ENCODE peak calls at places on chromosomes 1 and 21, in four cellular contexts. X, A, J and E are unnamed samples.

GRCh38 chr1:2130156-2130555 is 64.4 kb downstream of the FAAP20 start:
- DNase-seq in X (no peak), A (no peak), J (no peak), E (no peak)

GRCh38 chr1:113930499-113931161 is 1.5 kb downstream of the HIPK1 start:
- DNase-seq in X (peak), A (no peak), J (peak), E (no peak)

GRCh38 chr21:45543371-45543709 is 1.1 kb upstream of the SLC19A1 start:
- DNase-seq in X (no peak), A (no peak), J (no peak), E (no peak)

GRCh38 chr1:222529916-222530315 is 18.0 kb downstream of the HHIPL2 start:
- DNase-seq in X (no peak), A (no peak), J (no peak), E (no peak)

GRCh38 chr21:33971492-33972013 is 55.9 kb upstream of the ATP5PO start:
- DNase-seq in X (no peak), A (no peak), J (peak), E (no peak)

GRCh38 chr1:61285371-61285885 is 203.1 kb downstream of the NFIA start:
- DNase-seq in X (no peak), A (no peak), J (no peak), E (no peak)

GRCh38 chr1:221543529-221544120 is 198.3 kb downstream of the DUSP10 start:
- DNase-seq in X (peak), A (no peak), J (no peak), E (no peak)

GRCh38 chr1:152752225-152752624 is 5.6 kb upstream of the KPRP start:
- DNase-seq in X (no peak), A (no peak), J (peak), E (no peak)

GRCh38 chr1:240831191-240831631 is 219.3 kb upstream of the GREM2 start:
- DNase-seq in X (no peak), A (no peak), J (no peak), E (no peak)

GRCh38 chr1:230160957-230161771 is 94.1 kb downstream of the GALNT2 start:
- DNase-seq in X (peak), A (no peak), J (peak), E (no peak)

GRCh38 chr1:193558491-193559028 is 372.1 kb upstream of the B3GALT2 start:
- DNase-seq in X (no peak), A (no peak), J (no peak), E (no peak)

GRCh38 chr1:10415211-10415930 is 14.9 kb upstream of the CENPS start:
- DNase-seq in X (peak), A (no peak), J (peak), E (no peak)

GRCh38 chr1:10696977-10697376 is 99.5 kb downstream of the CASZ1 start:
- DNase-seq in X (no peak), A (no peak), J (no peak), E (no peak)

GRCh38 chr21:46552274-46552673 is 52.6 kb downstream of the S100B start:
- DNase-seq in X (no peak), A (no peak), J (no peak), E (no peak)

GRCh38 chr1:183550915-183551314 is 39.3 kb downstream of the NCF2 start:
- DNase-seq in X (no peak), A (no peak), J (no peak), E (no peak)

GRCh38 chr1:146012703-146013565 is 8.6 kb downstream of the HJV start:
- DNase-seq in X (peak), A (no peak), J (peak), E (no peak)

GRCh38 chr1:165114022-165114888 is 242.3 kb downstream of the LMX1A start:
- DNase-seq in X (peak), A (no peak), J (peak), E (peak)

DNA sequence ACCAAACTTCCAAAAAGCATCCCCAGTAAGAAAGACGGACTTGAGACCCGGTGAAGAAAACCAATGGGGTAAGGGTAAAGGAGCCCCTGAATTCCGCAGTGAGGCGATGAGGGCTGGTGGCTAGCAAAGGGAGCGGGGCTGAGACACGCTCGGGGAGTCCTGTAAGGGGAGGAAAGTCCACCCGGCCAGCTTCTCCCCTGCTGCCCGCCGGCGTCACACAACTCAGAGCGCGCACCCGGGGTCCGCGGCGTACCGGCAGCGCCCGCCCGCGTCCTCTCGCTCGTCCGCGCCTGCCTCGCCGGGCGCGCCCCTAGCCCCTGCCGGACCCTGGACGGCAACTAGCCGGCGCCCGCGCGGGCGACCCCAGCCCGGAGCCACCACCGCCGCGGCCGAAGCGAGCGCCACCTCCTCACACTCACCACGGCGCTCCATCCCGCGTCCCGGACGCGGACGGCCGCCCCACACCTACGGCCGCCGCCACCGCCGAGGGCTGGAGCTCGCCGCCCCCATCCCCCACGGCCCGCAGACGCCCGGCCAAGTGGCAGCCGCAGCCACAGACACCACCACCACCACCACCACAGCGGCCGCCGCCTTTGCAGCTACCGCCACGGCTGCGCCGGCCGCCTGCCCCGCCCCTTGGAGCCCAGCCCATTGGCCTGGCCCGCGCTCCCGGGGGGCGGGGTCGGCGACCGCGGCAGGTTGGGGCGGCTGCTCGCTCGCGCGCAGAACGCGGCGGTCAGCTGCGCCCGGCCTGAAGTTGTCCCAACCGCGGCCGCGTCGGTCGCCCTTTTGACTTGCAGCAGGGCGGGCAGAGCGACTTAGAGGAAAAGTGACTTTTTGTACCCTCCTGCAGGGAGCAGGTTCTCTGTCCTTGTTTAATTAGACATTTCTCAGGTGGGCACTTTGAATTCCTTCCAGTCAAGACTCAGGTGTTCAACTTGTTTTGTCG is 10.0 kb upstream of the ARHGAP29 start:
- DNase-seq in X (peak), A (no peak), J (peak), E (peak)
- TF ChIP-seq TCF7 in X (no peak), A (no peak), J (no peak), E (no peak)

DNA sequence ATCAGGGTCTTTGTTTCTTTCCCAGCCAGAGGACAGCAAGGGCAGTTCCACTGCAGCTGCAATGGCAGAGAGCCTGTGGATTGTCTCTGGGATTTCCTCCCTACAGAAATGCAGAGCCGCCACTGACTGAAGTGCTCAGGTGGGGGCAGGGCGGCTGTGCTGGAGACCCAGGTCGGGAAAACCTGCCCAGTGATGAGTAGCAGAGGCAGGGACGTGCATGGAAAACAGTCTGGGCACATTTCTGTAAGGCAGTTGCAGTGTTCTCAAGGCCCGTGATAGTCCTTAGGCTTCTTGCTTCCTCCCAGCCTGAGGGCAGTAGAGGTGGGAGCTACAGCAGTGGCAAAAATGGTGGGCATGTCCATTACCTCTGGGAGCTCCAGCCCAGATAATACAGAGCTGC is 40.1 kb upstream of the CYP4X1 start:
- DNase-seq in X (no peak), A (no peak), J (no peak), E (peak)
- TF ChIP-seq TCF7 in X (no peak), A (no peak), J (no peak), E (no peak)

GRCh38 chr1:225044258-225044657 is 114.8 kb downstream of the DNAH14 start:
- DNase-seq in X (no peak), A (no peak), J (peak), E (no peak)
- TF ChIP-seq TCF7 in X (no peak), A (no peak), J (no peak), E (no peak)

GRCh38 chr1:202871367-202871766 is 17.6 kb downstream of the RABIF start:
- DNase-seq in X (no peak), A (no peak), J (no peak), E (no peak)
- TF ChIP-seq TCF7 in X (no peak), A (no peak), J (no peak), E (no peak)

GRCh38 chr1:3566951-3567350 is 44.4 kb downstream of the MEGF6 start:
- DNase-seq in X (no peak), A (no peak), J (no peak), E (no peak)

GRCh38 chr1:3566004-3566885 is 45.1 kb downstream of the MEGF6 start:
- DNase-seq in X (no peak), A (no peak), J (no peak), E (no peak)

GRCh38 chr1:3563125-3563524 is 48.2 kb downstream of the MEGF6 start:
- DNase-seq in X (no peak), A (no peak), J (no peak), E (no peak)

GRCh38 chr1:3563610-3564009 is 47.7 kb downstream of the MEGF6 start:
- DNase-seq in X (no peak), A (no peak), J (no peak), E (no peak)

DNA sequence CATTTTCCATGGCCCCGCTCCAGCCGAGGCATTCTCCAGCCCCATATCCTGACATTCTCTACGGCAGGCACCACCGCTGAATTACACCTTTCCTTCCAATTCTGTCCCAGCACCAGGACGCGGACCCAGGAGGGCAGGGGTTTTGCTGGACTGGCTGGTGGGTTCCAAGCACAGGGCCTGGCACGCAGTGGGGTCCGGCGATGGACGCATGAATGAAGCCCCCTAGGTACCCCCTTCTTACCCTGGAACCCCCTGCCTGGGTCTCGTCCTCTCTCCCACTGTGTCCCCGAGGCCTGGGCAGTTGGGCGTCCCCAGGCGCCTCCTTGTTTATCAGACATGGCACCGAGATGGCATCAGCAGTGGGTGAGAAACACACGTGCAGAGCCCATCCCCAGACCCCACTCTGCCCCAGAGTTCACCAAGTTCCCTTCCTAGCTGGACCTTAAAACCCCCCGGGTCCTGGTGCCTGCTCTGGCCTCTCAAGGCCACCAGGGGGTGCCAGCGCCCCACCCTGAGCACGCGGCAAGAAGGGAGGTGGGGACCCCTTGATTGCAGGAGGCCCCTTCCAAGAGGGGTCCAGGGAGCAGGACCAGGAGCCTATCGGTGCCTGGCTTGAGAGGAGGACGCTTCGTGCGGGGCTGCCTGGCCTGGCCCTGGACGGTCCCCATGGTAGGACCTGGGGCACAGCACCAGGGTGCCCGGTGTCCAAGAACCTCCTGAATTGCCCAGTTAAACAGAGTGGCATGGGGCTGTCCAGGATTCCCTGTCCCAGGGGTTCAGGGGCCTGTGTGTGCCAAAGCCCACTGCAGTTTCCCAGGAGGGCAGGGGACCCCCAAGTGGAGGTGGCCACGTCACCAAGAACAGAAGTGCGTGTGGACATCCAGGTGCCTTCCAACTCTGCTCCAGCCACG is 46.1 kb downstream of the MEGF6 start:
- DNase-seq in X (peak), A (no peak), J (no peak), E (peak)
- TF ChIP-seq TCF7 in X (no peak), A (no peak), J (no peak), E (no peak)

GRCh38 chr1:55669308-55669707 is 454.1 kb upstream of the USP24 start:
- DNase-seq in X (no peak), A (no peak), J (no peak), E (no peak)

GRCh38 chr1:55670331-55671082 is 455.3 kb upstream of the USP24 start:
- DNase-seq in X (no peak), A (no peak), J (no peak), E (no peak)

DNA sequence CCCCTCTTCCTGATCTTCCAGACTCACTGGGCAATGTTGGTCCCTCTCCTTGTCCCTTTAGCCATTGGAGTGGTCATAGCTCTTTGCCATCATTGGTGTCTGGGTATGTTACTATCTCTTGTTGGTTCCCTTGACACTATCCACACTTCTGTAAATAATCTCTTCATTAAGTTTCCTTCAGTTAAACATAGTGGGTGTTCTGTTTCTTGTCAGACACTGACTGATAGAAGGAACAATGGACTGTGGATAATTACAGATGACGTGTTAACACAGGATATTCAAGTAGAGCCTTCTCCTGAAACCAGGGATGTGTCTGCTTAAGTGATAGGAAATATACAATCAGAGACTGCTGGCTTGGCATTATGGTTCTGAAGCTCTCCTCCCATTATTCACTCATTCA is 458.3 kb upstream of the USP24 start:
- DNase-seq in X (no peak), A (no peak), J (no peak), E (no peak)
- TF ChIP-seq TCF7 in X (no peak), A (no peak), J (no peak), E (no peak)

GRCh38 chr1:89673251-89673650 is 40.3 kb downstream of the LRRC8C start:
- DNase-seq in X (no peak), A (no peak), J (no peak), E (no peak)
- TF ChIP-seq TCF7 in X (no peak), A (no peak), J (no peak), E (no peak)

GRCh38 chr1:41501581-41501980 is 17.1 kb upstream of the EDN2 start:
- DNase-seq in X (no peak), A (no peak), J (no peak), E (no peak)
- TF ChIP-seq TCF7 in X (no peak), A (no peak), J (no peak), E (no peak)

GRCh38 chr1:119308806-119309205 is 59.8 kb upstream of the HAO2 start:
- DNase-seq in X (no peak), A (no peak), J (no peak), E (no peak)

GRCh38 chr1:119310301-119310700 is 58.3 kb upstream of the HAO2 start:
- DNase-seq in X (no peak), A (no peak), J (no peak), E (no peak)

GRCh38 chr1:119318466-119319309 is 49.9 kb upstream of the HAO2 start:
- DNase-seq in X (no peak), A (peak), J (no peak), E (no peak)

GRCh38 chr1:119316870-119317416 is 51.6 kb upstream of the HAO2 start:
- DNase-seq in X (peak), A (no peak), J (no peak), E (peak)

GRCh38 chr1:119314001-119314796 is 54.4 kb upstream of the HAO2 start:
- DNase-seq in X (no peak), A (no peak), J (no peak), E (no peak)
- TF ChIP-seq TCF7 in X (no peak), A (no peak), J (no peak), E (no peak)